ENCODE peak calls at places on chromosomes 16 and 17, in four cellular contexts. M is K562, J is GM12878, K is HepG2. L is an unnamed sample.

GRCh38 chr17:64938290-64938689 is 19.0 kb upstream of the LRRC37A3 start:
- DNase-seq in K (no peak), J (no peak), M (no peak), L (no peak)

GRCh38 chr16:31010539-31010938 is at the start of gene STX1B:
- DNase-seq in K (no peak), J (no peak), M (peak), L (peak)

GRCh38 chr17:48720263-48721008 is 1.9 kb downstream of the PRAC1 start:
- DNase-seq in J (no peak), K (no peak), M (no peak), L (no peak)

GRCh38 chr17:12765544-12765943 is 23.8 kb upstream of the ARHGAP44 start:
- DNase-seq in K (no peak), J (no peak), M (peak), L (no peak)

GRCh38 chr17:31571124-31571892 is 179.8 kb downstream of the RAB11FIP4 start:
- DNase-seq in K (no peak), M (no peak), J (no peak), L (no peak)

GRCh38 chr16:868846-869822 is 68.6 kb upstream of the GNG13 start:
- DNase-seq in M (no peak), J (no peak), K (no peak), L (no peak)

GRCh38 chr17:55577687-55578086 is 66.4 kb upstream of the SMIM36 start:
- DNase-seq in M (no peak), K (no peak), J (no peak), L (no peak)

GRCh38 chr16:71672125-71672524 is 46.1 kb downstream of the MARVELD3 start:
- DNase-seq in K (no peak), M (no peak), J (no peak), L (no peak)

GRCh38 chr17:81334419-81334896 is 39.4 kb upstream of the SLC38A10 start:
- DNase-seq in J (no peak), K (no peak), M (no peak), L (no peak)

GRCh38 chr17:8161289-8162231 is 1.2 kb downstream of the VAMP2 start:
- DNase-seq in K (no peak), J (no peak), M (no peak), L (no peak)

GRCh38 chr17:38724337-38724988 is 5.7 kb upstream of the CISD3 start:
- DNase-seq in K (no peak), M (no peak), J (no peak), L (no peak)

GRCh38 chr16:81987121-81987520 is 24.1 kb downstream of the SDR42E1 start:
- DNase-seq in M (no peak), J (no peak), K (no peak), L (no peak)

GRCh38 chr16:53429221-53429943 is 4.9 kb upstream of the RBL2 start:
- DNase-seq in M (no peak), K (no peak), J (no peak), L (no peak)

GRCh38 chr16:54493594-54493993 is 207.0 kb upstream of the IRX3 start:
- DNase-seq in J (no peak), M (no peak), K (no peak), L (no peak)

GRCh38 chr17:70184770-70185169 is 15.4 kb downstream of the KCNJ2 start:
- DNase-seq in M (no peak), J (no peak), K (no peak), L (no peak)

GRCh38 chr16:55730115-55730514 is 74.3 kb downstream of the SLC6A2 start:
- DNase-seq in M (no peak), J (no peak), K (no peak), L (no peak)

GRCh38 chr16:72198021-72198420 is 26.1 kb upstream of the PMFBP1 start:
- DNase-seq in M (peak), K (no peak), J (no peak), L (no peak)

GRCh38 chr17:70374496-70374895 is 205.2 kb downstream of the KCNJ2 start:
- DNase-seq in M (no peak), K (no peak), J (no peak), L (no peak)

GRCh38 chr17:45784583-45785372 is 658 bp downstream of the CRHR1 start:
- DNase-seq in M (peak), K (peak), J (no peak), L (peak)

GRCh38 chr16:71348262-71349085 is 10.0 kb upstream of the CALB2 start:
- DNase-seq in M (no peak), K (no peak), J (no peak), L (no peak)

GRCh38 chr16:29686740-29687327 is 7.9 kb downstream of the QPRT start:
- DNase-seq in J (no peak), K (no peak), M (no peak), L (no peak)

GRCh38 chr17:60386475-60387058 is 5.4 kb downstream of the USP32 start:
- DNase-seq in K (no peak), M (no peak), J (no peak), L (no peak)

GRCh38 chr16:8713635-8714097 is 39.2 kb downstream of the ABAT start:
- DNase-seq in M (no peak), K (no peak), J (no peak), L (no peak)

GRCh38 chr16:27383511-27384243 is 18.3 kb upstream of the IL21R start:
- DNase-seq in K (no peak), M (no peak), J (no peak), L (no peak)

GRCh38 chr16:55488306-55488705 is 9.3 kb downstream of the MMP2 start:
- DNase-seq in J (no peak), M (no peak), K (no peak), L (no peak)

GRCh38 chr16:70253291-70254094 is 1.8 kb upstream of the EXOSC6 start:
- DNase-seq in M (peak), J (no peak), K (peak), L (peak)

GRCh38 chr17:67434061-67434525 is 57.0 kb downstream of the PITPNC1 start:
- DNase-seq in J (no peak), M (no peak), K (no peak), L (no peak)

GRCh38 chr16:28842696-28843095 is 3.5 kb downstream of the TUFM start:
- DNase-seq in M (no peak), J (no peak), K (no peak), L (no peak)

GRCh38 chr16:59552164-59552563 is 818.0 kb upstream of the GOT2 start:
- DNase-seq in M (no peak), J (no peak), K (peak), L (no peak)

GRCh38 chr17:20988001-20988641 is 54.7 kb downstream of the USP22 start:
- DNase-seq in J (no peak), K (no peak), M (no peak), L (no peak)

GRCh38 chr16:2956566-2956956 is 7.5 kb upstream of the KREMEN2 start:
- DNase-seq in K (no peak), J (no peak), M (no peak), L (no peak)

GRCh38 chr16:13935408-13935807 is 15.5 kb downstream of the ERCC4 start:
- DNase-seq in K (peak), M (peak), J (no peak), L (peak)

GRCh38 chr17:79942011-79942405 is 93.7 kb downstream of the TBC1D16 start:
- DNase-seq in J (no peak), M (peak), K (no peak), L (no peak)

GRCh38 chr17:76480676-76481075 is 13.3 kb downstream of the AANAT start:
- DNase-seq in M (no peak), K (no peak), J (no peak), L (no peak)

GRCh38 chr17:47242648-47243047 is 11.0 kb upstream of the ITGB3 start:
- DNase-seq in J (no peak), M (no peak), K (no peak), L (no peak)

GRCh38 chr17:32899240-32900013 is 22.5 kb upstream of the MYO1D start:
- DNase-seq in J (no peak), M (no peak), K (no peak), L (no peak)

GRCh38 chr16:53737563-53737962 is 33.6 kb downstream of the FTO start:
- DNase-seq in M (no peak), K (no peak), J (no peak), L (peak)

GRCh38 chr17:65022751-65023421 is 33.7 kb downstream of the GNA13 start:
- DNase-seq in M (no peak), J (peak), K (peak), L (peak)

GRCh38 chr16:89322381-89323119 is 105.0 kb downstream of the ZNF778 start:
- DNase-seq in J (no peak), M (peak), K (peak), L (peak)

GRCh38 chr16:89319628-89319882 is 102.1 kb downstream of the ZNF778 start:
- DNase-seq in K (no peak), M (no peak), J (no peak), L (no peak)

GRCh38 chr16:89319883-89320716 is 102.6 kb downstream of the ZNF778 start:
- DNase-seq in K (peak), J (peak), M (peak), L (no peak)

GRCh38 chr16:89318871-89319627 is 101.5 kb downstream of the ZNF778 start:
- DNase-seq in M (no peak), K (no peak), J (no peak), L (no peak)

GRCh38 chr16:89320717-89321501 is 103.4 kb downstream of the ZNF778 start:
- DNase-seq in K (no peak), J (no peak), M (peak), L (no peak)
- TF ChIP-seq SP1 in K (no peak), J (no peak), M (no peak), L (no peak)

DNA sequence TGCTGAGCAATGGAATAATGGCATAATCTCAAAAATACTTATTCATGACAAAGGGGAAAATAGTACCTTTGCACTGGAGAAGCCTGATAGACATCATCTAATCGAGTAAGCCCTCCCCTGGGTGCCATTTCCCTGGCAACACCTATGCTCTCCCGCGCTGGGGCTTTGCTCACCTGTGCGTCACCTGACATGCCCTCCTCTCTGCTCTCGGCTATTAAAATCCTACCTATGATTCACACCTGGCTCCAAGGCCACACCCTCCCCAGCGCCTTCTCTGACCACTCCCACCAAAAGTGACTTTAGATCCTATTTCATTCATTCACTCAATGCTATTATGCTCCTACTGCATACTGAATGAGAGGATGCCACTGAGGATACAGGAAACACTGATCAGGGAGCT is 83.8 kb downstream of the NT5M start:
- DNase-seq in K (no peak), J (no peak), M (no peak), L (no peak)
- TF ChIP-seq FOXK2 in K (no peak), J (no peak), M (no peak), L (no peak)

GRCh38 chr17:56781944-56782737 is 51.6 kb downstream of the C17orf67 start:
- DNase-seq in K (no peak), J (no peak), M (no peak), L (no peak)
- TF ChIP-seq SP1 in K (no peak), J (no peak), M (no peak), L (no peak)

GRCh38 chr17:52419256-52419655 is 260.7 kb upstream of the CA10 start:
- DNase-seq in J (no peak), M (no peak), K (peak), L (no peak)
- TF ChIP-seq FOXK2 in J (no peak), M (no peak), K (no peak), L (no peak)

GRCh38 chr16:22144520-22144919 is 17.8 kb upstream of the SDR42E2 start:
- DNase-seq in K (no peak), M (no peak), J (no peak), L (no peak)

GRCh38 chr16:22139732-22140131 is 22.6 kb upstream of the SDR42E2 start:
- DNase-seq in K (no peak), J (no peak), M (no peak), L (no peak)

GRCh38 chr16:22138482-22138881 is 23.8 kb upstream of the SDR42E2 start:
- DNase-seq in K (no peak), M (no peak), J (no peak), L (no peak)

GRCh38 chr16:22139008-22139407 is 23.3 kb upstream of the SDR42E2 start:
- DNase-seq in K (no peak), M (no peak), J (no peak), L (no peak)

GRCh38 chr16:22141746-22142145 is 20.6 kb upstream of the SDR42E2 start:
- DNase-seq in J (no peak), M (peak), K (peak), L (peak)
- TF ChIP-seq SP1 in J (no peak), M (no peak), K (no peak), L (no peak)

GRCh38 chr16:65782537-65783290 is 583.8 kb upstream of the CDH5 start:
- DNase-seq in K (no peak), J (no peak), M (no peak), L (no peak)
- TF ChIP-seq FOXK2 in K (no peak), J (no peak), M (no peak), L (no peak)

DNA sequence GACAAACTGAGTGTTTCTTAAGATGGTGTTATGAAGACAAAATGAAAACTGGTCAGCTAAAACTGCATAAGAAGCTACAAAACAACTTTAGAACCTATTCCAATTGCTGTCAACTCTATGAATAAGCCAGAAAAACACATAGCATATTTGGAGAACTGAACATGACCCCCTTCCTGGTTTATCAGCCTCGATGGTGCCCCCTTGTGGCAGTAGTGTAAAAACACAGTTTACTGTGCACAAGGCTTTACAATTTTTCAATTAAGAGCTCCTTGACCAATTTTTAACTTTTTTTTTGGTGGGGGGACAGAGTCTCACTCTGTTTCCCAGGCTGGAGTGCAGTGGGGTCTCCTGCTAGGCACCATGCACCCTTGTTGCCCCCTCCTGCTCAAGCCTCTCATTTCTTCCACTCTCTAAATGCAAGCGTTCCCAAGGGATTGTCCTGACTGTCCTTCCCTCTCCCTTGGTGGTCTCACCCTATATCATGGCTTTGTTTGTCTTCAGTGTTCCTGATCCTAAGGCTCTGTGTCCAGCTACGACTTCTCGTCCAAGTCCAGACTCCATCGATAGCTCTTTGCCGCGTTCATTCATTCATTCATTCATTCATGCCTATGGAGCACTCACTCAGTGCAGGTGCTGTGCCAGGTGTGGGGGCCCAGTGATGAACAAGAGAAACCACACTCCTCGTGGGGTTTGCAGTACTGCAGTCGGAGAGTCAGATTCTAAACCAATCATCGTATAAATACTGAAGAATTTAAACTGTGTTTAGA is 7.5 kb downstream of the EIF1 start:
- DNase-seq in K (peak), M (peak), J (no peak), L (peak)
- TF ChIP-seq SP1 in K (no peak), M (no peak), J (no peak), L (no peak)

GRCh38 chr16:87352818-87353217 is 30.8 kb downstream of the FBXO31 start:
- DNase-seq in M (no peak), K (no peak), J (no peak), L (no peak)

GRCh38 chr16:87353613-87354012 is 30.0 kb downstream of the FBXO31 start:
- DNase-seq in K (no peak), M (no peak), J (no peak), L (no peak)

GRCh38 chr16:87350681-87351319 is 32.8 kb downstream of the FBXO31 start:
- DNase-seq in K (no peak), M (no peak), J (no peak), L (no peak)

GRCh38 chr16:87350031-87350430 is 32.8 kb upstream of the C16orf95 start:
- DNase-seq in K (no peak), J (no peak), M (no peak), L (no peak)

GRCh38 chr16:87351320-87351698 is 32.3 kb downstream of the FBXO31 start:
- DNase-seq in K (no peak), M (no peak), J (no peak), L (no peak)
- TF ChIP-seq FOXK2 in K (no peak), M (no peak), J (no peak), L (no peak)

GRCh38 chr17:78197147-78197830 is 10.1 kb downstream of the AFMID start:
- DNase-seq in J (no peak), M (no peak), K (no peak), L (no peak)
- TF ChIP-seq SP1 in J (no peak), M (no peak), K (no peak), L (no peak)

DNA sequence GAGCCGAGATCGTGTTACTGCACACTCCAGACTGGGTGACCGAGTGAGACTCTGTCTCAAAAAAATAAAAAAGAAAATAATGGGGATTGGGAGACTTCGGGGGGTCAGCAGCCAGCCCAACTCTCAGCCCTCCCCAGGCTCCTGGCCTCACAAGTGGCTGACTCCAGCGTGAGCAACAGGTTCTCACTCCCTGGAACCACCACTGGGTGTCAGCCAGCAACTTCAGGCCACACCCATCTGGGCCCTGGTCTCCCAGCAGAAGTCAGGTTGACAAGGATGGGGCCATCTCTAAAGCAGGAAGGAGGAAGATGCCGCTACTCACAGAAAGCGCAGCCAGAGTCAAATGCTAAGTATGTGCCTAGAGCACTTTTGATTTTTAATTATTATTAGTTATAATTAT is 139.4 kb downstream of the C16orf78 start:
- DNase-seq in M (peak), J (no peak), K (no peak), L (peak)
- TF ChIP-seq FOXK2 in M (no peak), J (no peak), K (no peak), L (no peak)

L was measured in HEK293T.